ENCODE peak calls at places on chromosome 13, in four cellular contexts. X is GF-D8; F is foreskin fibroblast; Q is activated naive CD4-positive, alpha-beta T cell treated with anti-CD3 and anti-CD28 coated beads, Interleukin-2, amount 50 U/mL, for 16 hours. S is an unnamed sample.

GRCh38 chr13:74062933-74063332 is 71.3 kb downstream of the KLF12 start:
- DNase-seq in X (no peak), Q (no peak), F (peak; percentile 23), S (no peak)

GRCh38 chr13:46172531-46172991 is 9.4 kb downstream of the LCP1 start:
- DNase-seq in Q (no peak), F (no peak), X (peak; percentile 83), S (peak; percentile 56)

GRCh38 chr13:36298535-36299068 is 988 bp upstream of the CCDC169 start:
- DNase-seq in F (peak; percentile 41), Q (no peak), X (no peak), S (no peak)

GRCh38 chr13:99816321-99816720 is 155.2 kb downstream of the ZIC5 start:
- DNase-seq in Q (no peak), X (no peak), F (no peak), S (no peak)

GRCh38 chr13:99614465-99614885 is 113.2 kb downstream of the TM9SF2 start:
- DNase-seq in Q (no peak), X (no peak), F (no peak), S (peak; percentile 71)

GRCh38 chr13:100125946-100126345 is 37.1 kb downstream of the PCCA start:
- DNase-seq in F (no peak), Q (no peak), X (no peak), S (no peak)

GRCh38 chr13:48853381-48854102 is 122.2 kb upstream of the FNDC3A start:
- DNase-seq in X (peak; percentile 70), Q (peak; percentile 13), F (peak; percentile 53), S (no peak)

GRCh38 chr13:36789061-36789460 is 30.0 kb upstream of the RFXAP start:
- DNase-seq in Q (no peak), F (peak; percentile 34), X (no peak), S (no peak)

GRCh38 chr13:114035583-114036501 is 62.0 kb upstream of the C13orf46 start:
- DNase-seq in X (no peak), Q (no peak), F (peak; percentile 68), S (no peak)

GRCh38 chr13:99968521-99969367 is 2.8 kb downstream of the ZIC5 start:
- DNase-seq in X (no peak), Q (no peak), F (no peak), S (no peak)

S was measured in HL-60.